ENCODE peak calls at places on chromosome 17, in eight cellular contexts. W is CD8-positive, alpha-beta T cell; K is breast epithelium; P is astrocyte; C is left ventricle myocardium inferior; E is lower lobe of right lung; I is A549; M is GM20000. X is an unnamed sample.

GRCh38 chr17:75689441-75689873 is 22.3 kb downstream of the SAP30BP start:
- DNase-seq in C (no peak), I (no peak), E (no peak), M (peak), P (no peak), W (peak), K (no peak), X (peak)

GRCh38 chr17:61221597-61222471 is 177.8 kb upstream of the TBX2 start:
- DNase-seq in I (no peak), K (no peak), W (no peak), E (no peak), M (no peak), C (no peak), P (peak), X (no peak)

GRCh38 chr17:72301887-72302286 is 181.1 kb downstream of the SOX9 start:
- DNase-seq in K (no peak), W (no peak), I (no peak), M (no peak), E (no peak), P (no peak), C (peak), X (no peak)

GRCh38 chr17:7263071-7263800 is 958 bp upstream of the CLDN7 start:
- DNase-seq in P (no peak), I (peak), K (peak), C (no peak), W (no peak), M (peak), E (peak), X (no peak)

GRCh38 chr17:2613089-2613808 is 19.8 kb downstream of the PAFAH1B1 start:
- DNase-seq in P (no peak), K (no peak), M (no peak), I (no peak), C (no peak), W (no peak), E (no peak), X (no peak)

GRCh38 chr17:48564200-48565023 is 13.7 kb downstream of the HOXB4 start:
- DNase-seq in W (no peak), M (no peak), P (no peak), C (no peak), K (no peak), I (no peak), E (no peak), X (no peak)

GRCh38 chr17:16073845-16074244 is 74.2 kb downstream of the TTC19 start:
- DNase-seq in P (no peak), K (no peak), M (no peak), E (no peak), I (no peak), W (no peak), C (no peak), X (no peak)

GRCh38 chr17:78766743-78767294 is 15.3 kb downstream of the CYTH1 start:
- DNase-seq in M (no peak), C (no peak), W (no peak), E (no peak), I (no peak), P (no peak), K (no peak), X (no peak)

GRCh38 chr17:31373150-31374082 is 18.1 kb upstream of the RAB11FIP4 start:
- DNase-seq in C (no peak), W (no peak), I (peak), K (no peak), E (no peak), M (peak), P (peak), X (no peak)

GRCh38 chr17:5661486-5662125 is 77.3 kb upstream of the NLRP1 start:
- DNase-seq in P (no peak), M (no peak), E (no peak), K (no peak), I (no peak), C (no peak), W (no peak), X (no peak)

GRCh38 chr17:81523139-81524062 is 4.8 kb upstream of the FSCN2 start:
- DNase-seq in C (no peak), P (no peak), W (no peak), K (no peak), E (peak), M (no peak), I (no peak), X (no peak)

DNA sequence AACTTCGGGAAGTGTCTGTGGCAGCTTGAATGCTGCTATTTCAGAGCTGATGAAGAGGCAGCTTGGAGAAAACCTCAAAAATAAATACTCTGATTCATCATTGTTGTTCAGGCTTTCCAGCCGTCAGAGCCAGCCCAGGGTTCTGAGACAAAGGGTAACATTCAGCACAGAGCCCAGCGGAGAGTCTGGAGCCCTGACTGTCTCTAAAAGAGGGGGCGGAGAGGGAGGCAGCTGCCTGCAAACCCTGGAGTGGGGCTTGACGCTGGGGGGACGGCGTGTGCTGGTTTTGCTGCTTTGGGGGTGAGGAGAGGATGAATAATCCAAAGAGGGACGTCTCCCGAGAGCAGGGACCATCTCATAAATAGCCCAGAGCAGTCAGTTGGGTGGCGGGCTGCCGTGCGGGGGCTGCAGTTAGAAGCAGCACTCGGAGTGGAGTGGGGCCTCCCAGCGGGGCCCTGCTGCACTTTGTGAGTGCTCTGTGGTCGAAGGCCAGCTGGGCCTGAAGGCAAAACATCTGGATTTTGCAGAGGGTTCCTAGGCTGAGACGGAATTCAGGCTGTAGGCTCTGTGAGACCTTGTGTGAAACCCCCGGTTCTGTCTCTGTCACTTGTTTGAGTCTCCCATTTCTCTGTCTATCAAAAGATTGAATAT is 237.8 kb downstream of the PRKCA start:
- DNase-seq in W (no peak), K (no peak), I (no peak), M (no peak), P (peak), C (peak), E (no peak), X (no peak)
- TF ChIP-seq CTCF in W (no peak), K (no peak), I (no peak), M (no peak), P (no peak), C (no peak), E (no peak), X (no peak)

GRCh38 chr17:27384261-27384701 is 72.0 kb upstream of the KSR1 start:
- DNase-seq in P (peak), W (no peak), I (peak), C (peak), E (no peak), K (no peak), M (no peak), X (no peak)
- TF ChIP-seq CTCF in P (no peak), W (no peak), I (no peak), C (peak), E (no peak), K (no peak), M (no peak), X (no peak)

DNA sequence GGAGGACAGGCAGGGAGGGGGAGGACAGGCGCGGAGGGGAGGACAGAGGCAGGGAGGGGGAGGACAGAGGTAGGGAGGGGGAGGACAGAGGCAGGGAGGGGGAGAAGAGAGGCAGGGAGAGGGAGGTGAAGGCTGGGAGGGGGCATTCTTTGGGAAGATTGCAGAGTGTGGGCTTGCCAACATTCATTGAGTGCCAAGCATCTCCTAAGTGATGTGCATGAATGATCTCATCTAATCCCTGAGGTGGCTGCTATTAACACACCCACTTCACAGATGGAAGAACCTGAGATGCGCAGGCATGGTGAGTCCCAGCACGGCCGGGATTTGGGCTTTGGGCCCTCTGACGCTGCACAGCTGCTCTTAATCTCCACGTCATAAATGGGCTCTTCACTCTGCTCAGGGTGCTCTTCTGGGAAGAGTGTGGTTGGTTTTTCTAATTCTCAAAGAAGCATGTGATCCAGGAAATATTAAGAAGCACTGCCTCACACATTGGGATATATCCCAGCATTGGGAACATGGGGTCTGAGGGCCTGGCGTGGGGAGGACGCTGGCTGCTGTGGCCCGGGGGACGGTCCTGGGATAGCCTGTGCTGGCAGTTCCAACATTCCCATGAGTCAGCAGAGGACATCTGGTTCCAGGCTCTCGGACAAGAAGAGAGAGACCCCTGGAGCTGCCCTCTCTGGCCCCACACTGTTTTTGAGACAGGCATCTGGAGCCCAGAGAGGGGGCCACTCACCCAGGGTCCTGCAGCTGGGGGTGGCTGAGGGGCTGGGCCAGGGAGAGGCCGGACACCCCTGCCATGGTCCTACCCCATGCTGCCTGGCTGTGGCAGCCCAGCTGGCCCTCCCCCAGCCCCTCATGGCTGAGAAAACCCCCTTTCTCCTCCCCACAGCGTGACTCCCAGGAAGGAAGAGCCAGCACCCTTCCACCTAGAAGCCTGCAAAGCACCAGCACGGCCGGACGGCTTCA is 58.7 kb downstream of the NT5M start:
- DNase-seq in M (no peak), E (no peak), W (no peak), K (peak), I (no peak), P (no peak), C (peak), X (peak)
- TF ChIP-seq CTCF in M (no peak), E (no peak), W (no peak), K (no peak), I (no peak), P (no peak), C (no peak), X (no peak)

DNA sequence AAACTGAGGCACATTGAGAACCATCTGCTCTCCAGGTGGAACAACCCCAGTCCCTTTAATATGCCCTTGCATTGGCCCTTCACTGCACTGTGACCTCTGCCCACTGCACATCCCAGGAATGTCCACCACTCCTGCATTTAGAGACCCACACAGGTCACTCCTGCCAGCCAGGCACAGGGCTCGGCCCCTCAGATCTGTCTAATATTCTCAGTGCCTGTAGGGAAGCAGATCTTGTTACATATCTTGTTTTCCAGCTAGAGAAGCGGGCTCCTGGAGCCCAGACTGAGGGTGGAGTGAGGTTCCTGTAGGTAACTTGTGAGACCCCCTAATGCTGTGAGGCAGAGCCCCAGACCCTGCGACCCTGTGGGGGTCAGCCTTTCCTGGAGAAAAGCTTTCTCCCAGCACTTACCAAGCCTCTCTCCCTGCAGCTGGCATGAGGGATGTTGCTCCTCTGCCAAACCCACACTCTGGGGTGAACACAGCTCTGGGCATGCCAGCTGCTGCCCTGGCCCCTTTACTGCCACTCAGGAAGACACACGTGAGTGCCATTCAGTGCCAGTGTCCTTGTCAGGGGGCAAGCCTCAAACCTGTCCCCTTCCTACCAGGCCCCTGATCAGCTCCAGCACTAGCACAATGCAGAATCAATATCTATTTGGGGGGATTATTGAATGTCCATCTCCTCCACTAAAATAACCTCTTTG is 40.3 kb upstream of the CRHR1 start:
- DNase-seq in I (no peak), M (no peak), C (peak), P (no peak), W (no peak), K (peak), E (no peak), X (peak)
- TF ChIP-seq CTCF in I (no peak), M (no peak), C (no peak), P (no peak), W (no peak), K (no peak), E (no peak), X (no peak)